ENCODE peak calls at places on chromosomes 13 and 19, in nine cellular contexts. U is fibroblast of the aortic adventitia, J is AG09319, V is sigmoid colon, D is heart left ventricle, K is fibroblast of mammary gland, C is nephron progenitor cell, T is Peyer's patch, N is WTC11. Z is an unnamed sample.

GRCh38 chr19:51196181-51196580 is 28.7 kb upstream of the CD33 start:
- DNase-seq in U (no peak), D (no peak), N (no peak), J (no peak), C (no peak), T (no peak), K (no peak), V (no peak), Z (no peak)

GRCh38 chr13:51207881-51208280 is 14.3 kb upstream of the FAM124A start:
- DNase-seq in J (no peak), T (no peak), D (no peak), K (no peak), C (no peak), U (no peak), N (no peak), V (no peak), Z (no peak)

GRCh38 chr13:103356226-103356864 is 290.1 kb upstream of the SLC10A2 start:
- DNase-seq in D (no peak), U (no peak), V (no peak), K (no peak), N (no peak), T (no peak), C (no peak), J (no peak), Z (no peak)

GRCh38 chr19:45440873-45441654 is 17.3 kb upstream of the ERCC1 start:
- DNase-seq in D (no peak), K (peak; percentile 37), T (no peak), V (no peak), N (no peak), J (no peak), C (no peak), U (no peak), Z (no peak)

GRCh38 chr13:87344176-87344575 is 327.0 kb upstream of the SLITRK5 start:
- DNase-seq in U (no peak), V (no peak), T (no peak), J (no peak), K (no peak), D (no peak), C (no peak), N (no peak), Z (no peak)

GRCh38 chr13:113400621-113401451 is 36.9 kb upstream of the GRTP1 start:
- DNase-seq in C (no peak), T (no peak), K (no peak), V (peak; percentile 20), U (no peak), D (peak; percentile 90), N (peak; percentile 7), J (no peak), Z (no peak)

GRCh38 chr19:49315111-49315510 is 9.9 kb downstream of the SLC6A16 start:
- DNase-seq in V (no peak), T (no peak), U (no peak), J (no peak), D (no peak), N (no peak), C (no peak), K (no peak), Z (no peak)

GRCh38 chr19:38693380-38694223 is 46.2 kb downstream of the ACTN4 start:
- DNase-seq in D (no peak), N (peak; percentile 39), J (no peak), T (peak; percentile 53), C (peak; percentile 55), K (peak; percentile 73), U (peak; percentile 69), V (no peak), Z (no peak)

GRCh38 chr19:3814648-3815047 is 28.5 kb upstream of the MATK start:
- DNase-seq in J (no peak), K (no peak), N (no peak), T (no peak), D (no peak), V (no peak), C (no peak), U (no peak), Z (no peak)

GRCh38 chr19:40348961-40349507 is 539 bp downstream of the PLD3 start:
- DNase-seq in V (no peak), D (no peak), K (peak; percentile 79), U (peak; percentile 72), C (no peak), T (no peak), N (no peak), J (peak; percentile 28), Z (no peak)

GRCh38 chr13:109451726-109452125 is 334.7 kb downstream of the IRS2 start:
- DNase-seq in C (no peak), U (no peak), D (no peak), K (no peak), N (no peak), T (no peak), V (no peak), J (no peak), Z (no peak)

GRCh38 chr13:45781553-45782326 is 69.8 kb downstream of the SIAH3 start:
- DNase-seq in V (peak; percentile 69), K (peak; percentile 2), J (no peak), D (peak; percentile 86), N (no peak), T (no peak), U (peak; percentile 22), C (no peak), Z (no peak)

GRCh38 chr19:29145756-29146155 is 67.2 kb downstream of the UQCRFS1 start:
- DNase-seq in N (no peak), K (no peak), C (peak; percentile 61), U (no peak), T (no peak), J (no peak), D (no peak), V (no peak), Z (no peak)

GRCh38 chr13:90533866-90534265 is 813.6 kb upstream of the MIR17HG start:
- DNase-seq in N (no peak), V (no peak), D (no peak), U (no peak), T (no peak), C (no peak), J (no peak), K (no peak), Z (no peak)

GRCh38 chr19:15548648-15549047 is 40.3 kb downstream of the CYP4F22 start:
- DNase-seq in D (no peak), U (no peak), N (no peak), K (no peak), V (no peak), J (no peak), C (no peak), T (no peak), Z (no peak)

GRCh38 chr19:15550273-15550672 is 41.9 kb downstream of the CYP4F22 start:
- DNase-seq in K (no peak), T (no peak), J (no peak), D (no peak), V (no peak), U (no peak), C (no peak), N (no peak), Z (no peak)

GRCh38 chr19:15550847-15551182 is 42.5 kb downstream of the CYP4F22 start:
- DNase-seq in V (no peak), K (no peak), U (no peak), N (peak; percentile 22), J (no peak), D (no peak), T (no peak), C (no peak), Z (no peak)

GRCh38 chr19:15549581-15549980 is 41.3 kb downstream of the CYP4F22 start:
- DNase-seq in T (no peak), N (no peak), U (no peak), C (no peak), V (no peak), K (no peak), J (no peak), D (no peak), Z (no peak)

DNA sequence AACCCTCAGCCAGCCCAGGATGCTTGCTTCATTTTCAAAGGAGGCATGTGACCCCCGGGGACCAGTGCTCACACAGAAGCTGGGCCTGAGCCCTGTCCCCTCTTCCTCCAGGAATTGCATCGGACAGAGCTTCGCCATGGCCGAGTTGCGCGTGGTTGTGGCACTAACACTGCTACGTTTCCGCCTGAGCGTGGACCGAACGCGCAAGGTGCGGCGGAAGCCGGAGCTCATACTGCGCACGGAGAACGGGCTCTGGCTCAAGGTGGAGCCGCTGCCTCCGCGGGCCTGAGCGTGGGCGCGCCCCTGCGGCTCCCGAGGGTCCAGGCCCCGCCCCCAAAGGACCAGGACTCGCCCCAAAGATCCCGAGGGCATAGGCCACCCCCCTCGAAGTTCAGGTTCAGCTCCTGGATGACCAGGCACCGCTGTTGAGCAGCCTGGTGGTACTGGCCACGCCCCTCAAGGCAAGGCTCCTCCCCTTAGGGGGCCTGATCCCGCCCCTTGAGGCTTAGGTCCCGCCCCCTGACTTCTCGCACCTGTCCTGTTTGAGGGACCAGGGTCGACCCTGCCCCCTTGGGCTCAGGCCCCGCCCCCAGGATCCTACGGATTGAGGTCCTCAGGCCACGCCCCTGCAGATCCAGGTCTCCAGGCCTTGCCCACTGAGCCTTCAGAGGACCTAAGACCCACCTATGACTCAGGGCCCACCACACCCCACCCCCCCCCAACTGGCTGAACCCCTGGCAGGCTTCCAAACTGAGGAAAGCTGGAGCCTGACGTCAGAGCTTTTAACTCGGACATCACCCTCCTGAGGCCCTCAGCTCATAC is 43.1 kb downstream of the CYP4F22 start:
- DNase-seq in N (peak; percentile 95), K (peak; percentile 37), V (no peak), D (peak; percentile 31), J (no peak), T (peak; percentile 31), C (peak; percentile 9), U (peak; percentile 6), Z (peak; percentile 40)
- TF ChIP-seq CTCF in N (no peak), K (no peak), V (no peak), D (no peak), J (no peak), T (no peak), C (no peak), U (no peak), Z (no peak)

GRCh38 chr13:79018166-79018565 is 359.2 kb upstream of the OBI1 start:
- DNase-seq in N (no peak), V (no peak), C (no peak), U (no peak), D (no peak), K (no peak), T (no peak), J (no peak), Z (no peak)
- TF ChIP-seq CTCF in N (no peak), V (no peak), C (no peak), U (no peak), D (no peak), K (no peak), T (no peak), J (no peak), Z (no peak)

GRCh38 chr13:59364508-59365187 is 799.1 kb downstream of the DIAPH3 start:
- DNase-seq in T (no peak), D (no peak), U (no peak), K (no peak), C (no peak), J (no peak), V (peak; percentile 73), N (peak; percentile 33), Z (no peak)
- TF ChIP-seq CTCF in T (no peak), D (no peak), U (no peak), K (no peak), C (no peak), J (no peak), V (peak; percentile 32), N (no peak), Z (no peak)

GRCh38 chr13:74009100-74009668 is 125.0 kb downstream of the KLF12 start:
- DNase-seq in T (no peak), V (no peak), J (no peak), K (no peak), U (no peak), N (no peak), D (no peak), C (no peak), Z (no peak)

GRCh38 chr13:74017301-74018092 is 116.7 kb downstream of the KLF12 start:
- DNase-seq in T (no peak), D (no peak), V (no peak), N (no peak), K (no peak), U (no peak), C (no peak), J (no peak), Z (no peak)

GRCh38 chr13:74015137-74015536 is 119.1 kb downstream of the KLF12 start:
- DNase-seq in K (peak; percentile 35), U (peak; percentile 8), C (no peak), V (no peak), N (no peak), T (no peak), D (no peak), J (no peak), Z (no peak)
- TF ChIP-seq CTCF in K (peak; percentile 29), U (peak; percentile 36), C (peak; percentile 20), V (no peak), N (peak; percentile 21), T (no peak), D (no peak), J (no peak), Z (no peak)